ENCODE peak calls at places on chromosomes 4 and X, in seven cellular contexts. D is K562, S is GM12891, P is SK-N-SH, X is HepG2, O is H1, B is GM12878. C is an unnamed sample.

GRCh38 chrX:13212191-13212651 is 107.6 kb downstream of the ATXN3L start:
- DNase-seq in O (no peak), S (no peak), X (no peak), B (no peak), D (no peak), P (no peak), C (no peak)

GRCh38 chrX:107978707-107979307 is 3.4 kb downstream of the TEX13B start:
- DNase-seq in B (no peak), X (peak), D (peak), S (no peak), P (peak), O (no peak), C (no peak)

GRCh38 chrX:26918633-26919032 is 544.5 kb downstream of the PPP4R3C start:
- DNase-seq in S (no peak), P (peak), D (no peak), X (peak), O (no peak), B (no peak), C (no peak)

GRCh38 chr4:7202391-7202790 is 10.1 kb downstream of the SORCS2 start:
- DNase-seq in X (no peak), B (no peak), O (no peak), P (no peak), D (no peak), S (no peak), C (no peak)

GRCh38 chr4:183185018-183185417 is 86.0 kb downstream of the WWC2 start:
- DNase-seq in O (no peak), P (no peak), B (no peak), S (no peak), D (no peak), X (no peak), C (no peak)

GRCh38 chr4:80732010-80732409 is 298.5 kb upstream of the BMP3 start:
- DNase-seq in P (no peak), S (no peak), D (no peak), B (no peak), O (no peak), X (no peak), C (no peak)

GRCh38 chr4:143348233-143349077 is 11.8 kb downstream of the GAB1 start:
- DNase-seq in D (no peak), O (no peak), B (no peak), P (no peak), X (no peak), S (no peak), C (no peak)

GRCh38 chrX:153708415-153708814 is 15.8 kb downstream of the BCAP31 start:
- DNase-seq in P (peak), B (no peak), S (no peak), O (no peak), X (peak), D (peak), C (no peak)

GRCh38 chrX:29435396-29435795 is 780.0 kb upstream of the MAGEB2 start:
- DNase-seq in B (no peak), X (no peak), S (no peak), D (no peak), O (no peak), P (no peak), C (no peak)

GRCh38 chr4:72295966-72296557 is 264.3 kb downstream of the NPFFR2 start:
- DNase-seq in X (peak), D (peak), O (no peak), S (no peak), P (peak), B (no peak), C (no peak)

GRCh38 chrX:29652484-29652883 is 562.9 kb upstream of the MAGEB2 start:
- DNase-seq in D (no peak), B (no peak), S (no peak), P (no peak), O (no peak), X (no peak), C (no peak)

GRCh38 chr4:8131210-8131609 is 27.4 kb downstream of the ABLIM2 start:
- DNase-seq in B (no peak), X (no peak), D (no peak), P (no peak), S (no peak), O (no peak), C (no peak)

GRCh38 chr4:56961107-56961500 is 16.3 kb downstream of the NOA1 start:
- DNase-seq in S (no peak), B (no peak), X (no peak), P (no peak), D (no peak), O (no peak), C (no peak)

GRCh38 chr4:56959064-56959463 is 18.3 kb downstream of the NOA1 start:
- DNase-seq in X (no peak), D (no peak), S (no peak), O (no peak), P (no peak), B (no peak), C (no peak)

GRCh38 chr4:56953680-56954520 is 23.5 kb downstream of the NOA1 start:
- DNase-seq in X (no peak), D (no peak), B (no peak), P (no peak), S (no peak), O (no peak), C (no peak)

DNA sequence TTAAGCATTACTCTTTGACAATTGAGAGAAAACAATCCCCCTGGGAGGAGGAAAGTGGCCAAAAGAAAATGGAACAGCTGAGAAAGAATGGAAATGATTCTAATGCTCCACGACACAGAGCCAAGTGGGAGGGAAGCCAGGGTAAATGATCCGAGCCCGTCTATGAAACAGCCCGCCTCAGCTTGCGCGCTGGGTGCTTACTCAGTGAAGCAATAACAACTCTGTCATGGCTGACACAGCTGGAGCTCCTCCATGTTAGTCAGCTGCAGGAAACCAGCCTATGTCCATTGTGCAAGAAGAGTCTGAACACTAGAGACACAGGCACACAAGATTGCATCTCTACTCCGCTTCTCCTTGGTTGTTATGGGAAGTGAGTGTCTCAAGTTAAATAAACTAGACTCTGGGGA is 19.3 kb downstream of the NOA1 start:
- DNase-seq in X (no peak), B (no peak), S (no peak), P (no peak), O (no peak), D (peak), C (no peak)
- TF ChIP-seq POLR2AphosphoS5 in X (no peak), B (no peak), S (no peak), P (no peak), O (no peak), D (no peak), C (no peak)

GRCh38 chrX:133544778-133545177 is 129.5 kb upstream of the GPC4 start:
- DNase-seq in X (no peak), O (no peak), B (no peak), P (no peak), S (no peak), D (no peak), C (no peak)
- TF ChIP-seq TAF1 in X (no peak), O (no peak), B (no peak), P (no peak), S (no peak), D (no peak), C (no peak)

GRCh38 chr4:74407891-74408290 is 37.0 kb upstream of the AREG start:
- DNase-seq in S (no peak), D (no peak), O (no peak), B (no peak), P (no peak), X (no peak), C (no peak)
- TF ChIP-seq POLR2AphosphoS5 in S (no peak), D (no peak), O (no peak), B (no peak), P (no peak), X (no peak), C (no peak)

GRCh38 chr4:146638801-146639351 is at the start of gene POU4F2:
- DNase-seq in S (peak), X (no peak), D (no peak), P (peak), O (no peak), B (no peak), C (no peak)
- TF ChIP-seq TAF1 in S (no peak), X (no peak), D (no peak), P (no peak), O (no peak), B (no peak), C (no peak)

DNA sequence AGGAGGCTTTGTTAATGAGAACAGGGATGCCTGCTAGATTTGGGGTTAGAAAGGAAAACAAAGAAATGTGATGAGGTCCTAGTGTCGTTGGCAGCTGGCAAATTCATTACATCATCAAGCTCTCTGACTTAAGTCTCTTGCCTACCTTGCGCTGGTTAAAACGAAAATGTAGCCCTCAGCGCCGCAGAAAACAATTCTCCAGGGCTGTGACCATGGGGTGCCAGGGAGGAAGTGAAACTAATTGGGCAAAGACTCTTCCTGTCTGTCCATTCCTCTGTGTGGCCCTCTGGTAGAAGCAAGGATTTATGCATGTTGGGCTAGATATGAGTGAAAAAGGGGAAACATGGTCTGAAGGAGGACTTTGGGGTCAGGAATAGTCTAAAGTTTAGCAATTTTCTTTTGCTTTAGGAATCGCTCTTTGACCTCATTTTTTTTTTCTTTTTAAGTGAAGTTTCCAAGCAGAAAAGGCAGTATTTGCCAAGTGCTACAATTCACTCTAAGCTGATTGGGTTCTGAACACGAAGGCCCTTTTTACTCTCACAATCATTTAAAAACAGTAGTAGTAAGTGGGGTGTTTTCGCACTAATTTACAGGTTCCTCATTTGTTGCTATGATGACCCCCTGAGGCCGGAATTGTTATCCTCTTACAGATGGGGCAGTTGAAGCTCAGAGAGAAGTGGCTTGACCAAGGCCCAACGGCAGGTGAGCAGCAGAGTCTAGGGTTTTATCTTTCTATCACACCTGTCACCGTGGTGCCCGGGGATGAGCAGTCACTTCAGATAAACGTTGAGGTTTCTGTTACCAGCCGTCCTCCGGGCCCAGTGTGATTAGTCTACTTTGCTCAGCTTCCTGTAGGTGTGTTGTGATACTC is 27.3 kb upstream of the CHRNA9 start:
- DNase-seq in O (no peak), S (no peak), P (no peak), X (no peak), B (peak), D (peak), C (no peak)
- TF ChIP-seq POLR2AphosphoS5 in O (no peak), S (no peak), P (no peak), X (no peak), B (peak), D (peak), C (no peak)

DNA sequence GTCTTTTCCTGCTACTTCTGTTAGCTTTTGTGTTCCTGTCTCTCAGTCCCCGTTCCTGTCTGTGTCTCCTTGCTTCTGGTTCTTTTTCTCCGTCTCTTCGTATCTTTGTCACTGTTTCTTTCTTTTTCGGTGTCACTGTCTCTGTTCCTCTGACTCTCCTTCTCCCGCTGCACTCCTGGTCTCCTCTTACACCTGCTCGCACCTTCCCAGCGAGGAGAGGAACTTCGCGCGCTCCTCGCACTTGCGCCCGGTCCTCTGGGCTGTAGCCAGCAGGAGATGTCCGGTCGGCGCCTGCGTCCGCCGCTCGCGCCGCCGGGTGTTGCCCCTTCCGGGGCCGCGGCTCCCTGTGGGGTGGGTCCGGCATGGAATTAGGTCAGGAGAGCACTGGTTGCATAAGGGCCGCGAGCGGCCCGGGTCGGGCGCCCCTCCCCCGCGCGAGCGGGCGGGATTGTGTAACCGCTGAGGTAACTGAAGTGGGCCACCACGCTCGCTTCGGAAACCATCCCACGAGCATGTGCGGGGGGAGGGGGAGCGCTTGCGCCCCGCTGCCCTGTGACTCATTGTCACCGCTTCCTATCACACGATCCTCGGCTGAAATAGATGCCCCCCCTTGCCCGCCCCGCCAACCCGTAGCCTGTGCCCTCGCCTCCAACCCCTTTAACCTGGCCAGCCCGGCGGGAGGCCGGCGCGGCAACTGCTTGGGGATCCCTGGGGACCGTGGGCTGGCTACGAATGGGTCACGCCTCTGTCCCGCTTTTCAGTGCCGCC is 1.6 kb downstream of the LONRF3 start:
- DNase-seq in X (peak), O (no peak), S (no peak), B (no peak), D (peak), P (peak), C (peak)
- TF ChIP-seq TAF1 in X (peak), O (no peak), S (no peak), B (no peak), D (peak), P (no peak), C (no peak)

DNA sequence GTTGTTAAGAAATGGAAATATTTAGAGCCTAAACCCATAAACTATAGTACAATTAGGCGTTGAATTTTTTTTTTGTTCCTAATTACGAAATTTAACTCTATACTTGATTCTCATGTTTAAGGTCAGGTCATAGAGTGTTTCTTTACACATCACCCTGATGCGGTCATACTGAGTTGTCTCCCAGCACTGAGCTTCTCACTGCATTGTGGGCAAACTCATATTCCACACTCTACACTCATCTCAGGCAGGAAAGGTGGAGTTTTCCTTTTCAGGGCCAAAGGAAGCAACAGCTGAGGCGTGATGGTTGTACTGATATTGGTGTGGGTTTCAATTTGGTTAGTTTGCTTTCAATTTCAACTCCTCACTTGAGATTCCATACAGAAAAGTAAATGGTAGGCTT is 75.4 kb downstream of the FAT4 start:
- DNase-seq in D (no peak), B (no peak), S (no peak), X (no peak), P (no peak), O (no peak), C (no peak)
- TF ChIP-seq POLR2AphosphoS5 in D (no peak), B (no peak), S (no peak), X (no peak), P (no peak), O (no peak), C (no peak)

C was measured in GM12892.